ENCODE peak calls at places on chromosome 14, in nine cellular contexts. O is islet precursor cell; Q is activated naive CD4-positive, alpha-beta T cell; D is stimulated activated CD4-positive, alpha-beta T cell treated with anti-CD3 and anti-CD28 coated beads, Interleukin-12 subunit alpha, Interleukin-12 subunit beta, amount 100 ng/mL, for 4 hours; A is GM12865; G is stimulated activated naive B cell treated with anti-CD40 and anti-IgM and Interleukin-4, amounts not matched to agents 10 μg/mL and 1 μg/mL and 100 μg/mL, for 72 hours; W is naive thymus-derived CD8-positive, alpha-beta T cell; V is CD4-positive, CD25-positive, alpha-beta regulatory T cell; P is cardiac muscle cell. Z is an unnamed sample.

GRCh38 chr14:24032727-24033418 is 18.9 kb upstream of the CARMIL3 start:
- DNase-seq in O (no peak), Q (no peak), D (no peak), A (no peak), G (no peak), W (no peak), V (no peak), P (peak; percentile 95), Z (no peak)

GRCh38 chr14:20757963-20758362 is 10.2 kb upstream of the EDDM3B start:
- DNase-seq in O (no peak), Q (no peak), D (peak; percentile 15), A (peak; percentile 51), G (peak; percentile 6), W (no peak), V (no peak), P (no peak), Z (peak; percentile 71)

GRCh38 chr14:21256539-21257394 is 12.5 kb downstream of the HNRNPC start:
- DNase-seq in O (no peak), Q (no peak), D (no peak), A (no peak), G (no peak), W (no peak), V (no peak), P (no peak), Z (no peak)

GRCh38 chr14:60647081-60647836 is 2.0 kb downstream of the SIX1 start:
- DNase-seq in O (peak; percentile 67), Q (no peak), D (no peak), A (no peak), G (no peak), W (no peak), V (no peak), P (peak; percentile 32), Z (no peak)

GRCh38 chr14:104249706-104250105 is 111.3 kb downstream of the KIF26A start:
- DNase-seq in O (peak; percentile 39), Q (no peak), D (no peak), A (no peak), G (no peak), W (no peak), V (no peak), P (no peak), Z (no peak)

GRCh38 chr14:76034566-76034965 is 49.0 kb downstream of the IFT43 start:
- DNase-seq in O (peak; percentile 54), Q (no peak), D (no peak), A (no peak), G (no peak), W (no peak), V (no peak), P (no peak), Z (no peak)

GRCh38 chr14:29282169-29282568 is 515.6 kb downstream of the FOXG1 start:
- DNase-seq in O (no peak), Q (no peak), D (no peak), A (no peak), G (no peak), W (no peak), V (no peak), P (no peak), Z (no peak)

GRCh38 chr14:105013150-105013787 is 7.6 kb downstream of the CDCA4 start:
- DNase-seq in O (no peak), Q (no peak), D (no peak), A (peak; percentile 41), G (no peak), W (no peak), V (no peak), P (no peak), Z (peak; percentile 88)

GRCh38 chr14:53882684-53883083 is 73.9 kb downstream of the BMP4 start:
- DNase-seq in O (no peak), Q (no peak), D (no peak), A (peak; percentile 82), G (no peak), W (no peak), V (no peak), P (no peak), Z (no peak)

GRCh38 chr14:104341532-104342434 is 203.4 kb downstream of the KIF26A start:
- DNase-seq in O (peak; percentile 91), Q (no peak), D (no peak), A (peak; percentile 45), G (no peak), W (no peak), V (no peak), P (peak; percentile 33), Z (peak; percentile 84)

GRCh38 chr14:101077511-101078074 is 174.1 kb upstream of the RTL1 start:
- DNase-seq in O (peak; percentile 89), Q (no peak), D (no peak), A (no peak), G (no peak), W (no peak), V (no peak), P (peak; percentile 50), Z (no peak)

Z was measured in Karpas-422.